ENCODE peak calls at places on chromosome 14, in five cellular contexts. O, K, D, M and W are unnamed samples.

GRCh38 chr14:57512221-57512620 is 18.6 kb upstream of the CCDC198 start:
- DNase-seq in D (no peak), K (no peak), O (no peak), M (no peak), W (no peak)

GRCh38 chr14:24096545-24097181 is 2.6 kb downstream of the PCK2 start:
- DNase-seq in K (no peak), O (no peak), D (no peak), M (no peak), W (no peak)

GRCh38 chr14:75249251-75249957 is 29.2 kb upstream of the FOS start:
- DNase-seq in K (no peak), D (peak), M (no peak), O (peak), W (no peak)

GRCh38 chr14:71243697-71244096 is 336.4 kb downstream of the PCNX1 start:
- DNase-seq in M (peak), D (no peak), O (no peak), K (no peak), W (peak)

GRCh38 chr14:61033024-61033423 is 52.0 kb downstream of the SLC38A6 start:
- DNase-seq in K (no peak), O (no peak), D (no peak), M (no peak), W (peak)

GRCh38 chr14:36069535-36069900 is 107.0 kb downstream of the PTCSC3 start:
- DNase-seq in D (peak), O (peak), K (no peak), M (no peak), W (peak)

GRCh38 chr14:33903369-33903768 is 47.5 kb downstream of the EGLN3 start:
- DNase-seq in M (no peak), O (no peak), K (no peak), D (no peak), W (no peak)

GRCh38 chr14:92074555-92074954 is 31.8 kb downstream of the ATXN3 start:
- DNase-seq in D (no peak), M (no peak), O (no peak), K (no peak), W (peak)

GRCh38 chr14:75648066-75648838 is 12.4 kb downstream of the ERG28 start:
- DNase-seq in D (no peak), K (peak), O (peak), M (peak), W (peak)

GRCh38 chr14:58807271-58807670 is 169.5 kb downstream of the DACT1 start:
- DNase-seq in D (no peak), M (no peak), O (no peak), K (no peak), W (peak)

GRCh38 chr14:55519473-55520080 is 60.4 kb upstream of the KTN1 start:
- DNase-seq in D (no peak), M (no peak), O (peak), K (no peak), W (no peak)

GRCh38 chr14:94773682-94774211 is 3.8 kb upstream of the GSC start:
- DNase-seq in O (no peak), M (no peak), K (no peak), D (no peak), W (no peak)
- H3K4me3 ChIP-seq in O (no peak), M (no peak), K (no peak), D (no peak), W (no peak)

GRCh38 chr14:94680498-94681288 is 68.5 kb downstream of the SERPINA3 start:
- DNase-seq in D (no peak), O (no peak), K (no peak), M (no peak), W (no peak)

GRCh38 chr14:94679941-94680340 is 67.8 kb downstream of the SERPINA3 start:
- DNase-seq in D (no peak), M (no peak), O (no peak), K (no peak), W (no peak)

GRCh38 chr14:94682061-94682516 is 69.9 kb downstream of the SERPINA3 start:
- DNase-seq in O (no peak), K (no peak), D (no peak), M (no peak), W (no peak)

GRCh38 chr14:94682736-94683135 is 70.5 kb downstream of the SERPINA3 start:
- DNase-seq in M (no peak), K (no peak), D (no peak), O (peak), W (no peak)

DNA sequence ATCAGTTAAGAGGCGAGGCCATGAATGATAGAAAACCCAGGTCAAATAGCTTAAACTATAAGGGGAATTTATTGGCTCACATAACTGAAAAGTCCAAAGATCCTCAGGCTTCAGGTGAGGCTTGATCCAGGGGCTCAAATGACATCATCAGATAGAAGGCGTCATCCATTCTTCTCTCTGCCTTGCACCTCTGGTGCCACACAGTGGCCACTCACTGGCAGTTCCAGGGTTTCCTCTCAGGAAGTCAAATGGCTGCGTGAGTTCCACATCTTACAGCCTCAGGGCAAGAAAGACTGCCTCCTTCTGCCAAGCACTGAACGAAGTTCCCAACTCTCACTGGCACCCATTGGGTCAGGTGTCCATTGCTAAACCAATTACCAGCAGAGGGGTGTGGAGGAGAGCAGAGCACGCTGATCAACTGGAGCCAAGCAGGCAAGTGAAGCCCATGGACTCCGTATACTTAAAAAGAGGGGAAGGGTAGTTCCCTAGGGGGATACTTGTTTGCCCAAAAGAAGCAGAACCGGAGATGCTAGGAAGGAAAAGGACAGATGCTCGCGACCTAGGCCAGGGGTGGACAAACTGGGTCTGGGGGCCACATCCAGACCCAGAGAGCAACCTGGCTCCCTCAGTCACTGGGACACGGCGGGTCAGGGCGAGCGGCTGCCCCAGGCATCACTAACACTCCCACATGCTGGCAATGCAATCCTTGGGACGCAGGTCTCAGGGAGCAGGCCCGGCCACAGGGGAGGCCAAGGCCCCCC is 69.3 kb downstream of the SERPINA3 start:
- DNase-seq in M (no peak), D (peak), K (no peak), O (peak), W (peak)
- TF ChIP-seq CTCF in M (peak), D (peak), K (peak), O (peak), W (peak)

GRCh38 chr14:104581521-104581920 is 2.0 kb downstream of the C14orf180 start:
- DNase-seq in K (no peak), O (no peak), M (no peak), D (no peak), W (no peak)
- H3K4me3 ChIP-seq in K (no peak), O (no peak), M (no peak), D (no peak), W (no peak)

DNA sequence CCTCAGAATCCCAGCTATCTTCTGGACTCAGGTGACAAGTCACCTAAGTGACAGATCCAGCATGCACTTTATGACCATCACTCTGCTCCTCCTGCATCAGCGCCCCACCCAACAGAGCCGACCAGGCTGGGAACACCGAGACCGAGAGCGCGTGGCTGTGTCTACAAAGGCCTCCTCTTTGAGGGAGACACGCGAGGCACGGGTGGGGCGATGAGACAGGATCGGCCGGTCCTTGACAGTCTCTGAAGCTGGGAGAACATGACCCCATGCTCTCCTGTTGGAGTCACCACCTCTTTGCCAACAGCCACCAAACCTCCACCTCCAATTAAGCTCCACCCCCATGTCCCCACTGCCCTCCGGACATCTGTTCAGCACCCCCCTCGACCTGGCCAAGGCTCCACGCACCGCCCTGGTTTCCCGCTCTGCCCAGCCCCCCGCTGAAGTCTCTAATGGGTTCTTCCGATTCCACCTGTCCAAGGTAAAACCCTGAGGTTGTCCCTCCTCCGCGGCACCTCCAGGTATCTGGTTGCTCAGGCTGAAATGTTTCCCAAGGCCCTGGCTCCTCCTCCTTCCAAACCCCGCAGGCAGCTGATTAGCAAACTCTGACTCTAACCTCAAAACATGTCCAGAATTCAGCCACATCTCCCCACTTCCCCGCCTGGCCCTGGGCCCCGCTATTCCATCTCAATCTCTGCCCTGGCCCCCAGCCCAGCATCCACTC is 31.5 kb downstream of the HSP90AA1 start:
- DNase-seq in K (peak), D (no peak), M (peak), O (peak), W (peak)
- TF ChIP-seq CTCF in K (no peak), D (no peak), M (no peak), O (no peak), W (no peak)

GRCh38 chr14:53951661-53952265 is 4.9 kb downstream of the BMP4 start:
- DNase-seq in O (no peak), M (no peak), K (no peak), D (no peak), W (no peak)
- H3K4me3 ChIP-seq in O (peak), M (peak), K (peak), D (no peak), W (peak)

GRCh38 chr14:99035712-99036593 is 236.0 kb downstream of the BCL11B start:
- DNase-seq in M (peak), O (peak), K (peak), D (no peak), W (peak)

GRCh38 chr14:99036594-99037293 is 235.3 kb downstream of the BCL11B start:
- DNase-seq in M (no peak), K (no peak), O (no peak), D (no peak), W (no peak)

GRCh38 chr14:99035268-99035667 is 236.7 kb downstream of the BCL11B start:
- DNase-seq in O (peak), D (no peak), K (no peak), M (no peak), W (peak)

GRCh38 chr14:99033951-99034350 is 238.0 kb downstream of the BCL11B start:
- DNase-seq in O (no peak), M (no peak), K (no peak), D (no peak), W (no peak)

GRCh38 chr14:99034711-99035171 is 237.3 kb downstream of the BCL11B start:
- DNase-seq in O (no peak), D (no peak), K (no peak), M (no peak), W (no peak)
- TF ChIP-seq CTCF in O (no peak), D (peak), K (no peak), M (no peak), W (no peak)

DNA sequence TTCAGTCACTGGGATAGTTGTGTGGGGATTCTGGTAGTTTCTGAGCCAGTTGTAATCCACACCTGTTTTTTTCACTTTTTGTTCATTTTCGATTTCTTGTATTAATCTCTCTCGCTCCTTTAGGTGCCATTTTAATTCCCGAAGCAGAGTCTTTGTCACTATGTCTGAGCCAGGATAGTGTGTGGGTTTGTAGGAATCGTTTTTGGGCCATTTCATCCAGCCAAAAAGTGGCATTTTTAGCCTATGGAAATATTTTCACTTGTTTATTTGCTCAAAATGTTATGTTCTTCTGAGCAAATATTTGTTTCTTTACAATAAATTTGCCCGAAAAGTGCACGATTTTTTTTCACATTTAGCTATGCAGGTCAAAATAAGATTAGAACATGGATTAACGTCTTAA is 867 bp downstream of the RD3L start:
- DNase-seq in O (no peak), M (no peak), K (no peak), D (no peak), W (no peak)
- H3K4me3 ChIP-seq in O (no peak), M (no peak), K (no peak), D (no peak), W (no peak)

GRCh38 chr14:89936654-89937185 is 17.8 kb downstream of the EFCAB11 start:
- DNase-seq in O (peak), K (no peak), D (no peak), M (no peak), W (no peak)
- TF ChIP-seq CTCF in O (peak), K (no peak), D (peak), M (peak), W (no peak)

GRCh38 chr14:101273091-101273490 is 288.2 kb upstream of the DIO3 start:
- DNase-seq in O (no peak), D (no peak), K (no peak), M (no peak), W (no peak)

GRCh38 chr14:101282418-101282817 is 278.9 kb upstream of the DIO3 start:
- DNase-seq in D (no peak), M (no peak), K (no peak), O (no peak), W (no peak)

GRCh38 chr14:101276309-101277091 is 284.8 kb upstream of the DIO3 start:
- DNase-seq in O (peak), M (no peak), K (no peak), D (no peak), W (no peak)
- H3K4me3 ChIP-seq in O (no peak), M (no peak), K (no peak), D (no peak), W (no peak)